ENCODE peak calls at places on chromosomes 3 and 15, in six cellular contexts. Z is cardiac muscle cell, F is IMR-90, I is brain microvascular endothelial cell, M is tibial artery, C is GM23338. R is an unnamed sample.
A peak's percentile ranks its signal among the peaks of the same experiment; 100 is the strongest.

GRCh38 chr3:112123548-112123947 is 9.5 kb downstream of the GCSAM start:
- DNase-seq in Z (no peak), F (no peak), I (no peak), M (no peak), C (no peak), R (no peak)

GRCh38 chr3:42042747-42043115 is 48.4 kb upstream of the TRAK1 start:
- DNase-seq in Z (peak; percentile 25), F (no peak), I (no peak), M (no peak), C (no peak), R (no peak)

GRCh38 chr15:62306851-62307504 is 141.9 kb upstream of the C2CD4B start:
- DNase-seq in Z (peak; percentile 88), F (peak; percentile 67), I (peak; percentile 66), M (no peak), C (peak; percentile 96), R (peak; percentile 75)

GRCh38 chr3:18008706-18009363 is 266.4 kb upstream of the TBC1D5 start:
- DNase-seq in Z (peak; percentile 89), F (no peak), I (no peak), M (no peak), C (no peak), R (no peak)

GRCh38 chr15:99411234-99411633 is 154.6 kb upstream of the MEF2A start:
- DNase-seq in Z (no peak), F (no peak), I (no peak), M (no peak), C (no peak), R (no peak)

GRCh38 chr3:136984837-136985236 is 27.1 kb downstream of the IL20RB start:
- DNase-seq in Z (peak; percentile 79), F (peak; percentile 74), I (peak; percentile 13), M (no peak), C (no peak), R (no peak)

GRCh38 chr3:83928391-83928790 is 1030.4 kb upstream of the CADM2 start:
- DNase-seq in Z (no peak), F (no peak), I (no peak), M (no peak), C (peak; percentile 87), R (no peak)

GRCh38 chr3:3740061-3740460 is 59.2 kb upstream of the LRRN1 start:
- DNase-seq in Z (no peak), F (no peak), I (no peak), M (no peak), C (no peak), R (no peak)

GRCh38 chr3:115685097-115685496 is 61.8 kb downstream of the GAP43 start:
- DNase-seq in Z (no peak), F (no peak), I (no peak), M (no peak), C (no peak), R (no peak)

GRCh38 chr15:25176991-25177954 is 222.5 kb downstream of the SNRPN start:
- DNase-seq in Z (no peak), F (no peak), I (no peak), M (no peak), C (no peak), R (peak; percentile 39)

GRCh38 chr3:79461129-79461792 is 306.5 kb downstream of the ROBO1 start:
- DNase-seq in Z (no peak), F (no peak), I (no peak), M (no peak), C (no peak), R (no peak)

GRCh38 chr3:197189633-197190032 is 108.8 kb downstream of the DLG1 start:
- DNase-seq in Z (no peak), F (no peak), I (no peak), M (no peak), C (no peak), R (no peak)

GRCh38 chr3:109364088-109364487 is 26.7 kb upstream of the DPPA4 start:
- DNase-seq in Z (no peak), F (no peak), I (no peak), M (no peak), C (no peak), R (no peak)

GRCh38 chr3:146732325-146732724 is 127.2 kb upstream of the PLSCR5 start:
- DNase-seq in Z (no peak), F (no peak), I (no peak), M (no peak), C (no peak), R (no peak)

GRCh38 chr15:44075535-44075934 is 119.5 kb downstream of the FRMD5 start:
- DNase-seq in Z (peak; percentile 50), F (no peak), I (no peak), M (no peak), C (no peak), R (no peak)

GRCh38 chr15:78987891-78988360 is 43.1 kb upstream of the CTSH start:
- DNase-seq in Z (no peak), F (no peak), I (no peak), M (no peak), C (no peak), R (no peak)

GRCh38 chr3:107767897-107768605 is 245.3 kb downstream of the BBX start:
- DNase-seq in Z (peak; percentile 6), F (no peak), I (no peak), M (no peak), C (no peak), R (no peak)

GRCh38 chr15:27358751-27359434 is 387.9 kb downstream of the GABRG3 start:
- DNase-seq in Z (peak; percentile 5), F (no peak), I (no peak), M (no peak), C (peak; percentile 79), R (peak; percentile 83)

GRCh38 chr15:37880009-37880834 is 54.2 kb upstream of the TMCO5A start:
- DNase-seq in Z (peak; percentile 80), F (peak; percentile 75), I (peak; percentile 44), M (no peak), C (peak; percentile 78), R (peak; percentile 8)

GRCh38 chr15:63050737-63051700 is 8.5 kb downstream of the TPM1 start:
- DNase-seq in Z (peak; percentile 71), F (peak; percentile 88), I (peak; percentile 28), M (no peak), C (peak; percentile 18), R (no peak)

GRCh38 chr3:31580645-31581044 is 47.9 kb downstream of the STT3B start:
- DNase-seq in Z (no peak), F (no peak), I (no peak), M (no peak), C (no peak), R (no peak)

GRCh38 chr3:13951184-13951583 is 71.3 kb upstream of the WNT7A start:
- DNase-seq in Z (no peak), F (no peak), I (no peak), M (no peak), C (no peak), R (no peak)

GRCh38 chr3:2511356-2511755 is 412.7 kb downstream of the CNTN4 start:
- DNase-seq in Z (no peak), F (no peak), I (no peak), M (no peak), C (peak; percentile 33), R (no peak)

GRCh38 chr3:158486200-158486599 is 84.8 kb upstream of the MLF1 start:
- DNase-seq in Z (no peak), F (no peak), I (no peak), M (no peak), C (no peak), R (no peak)

GRCh38 chr3:77467702-77468407 is 428.0 kb downstream of the ROBO2 start:
- DNase-seq in Z (no peak), F (no peak), I (no peak), M (peak; percentile 65), C (no peak), R (no peak)

GRCh38 chr3:139948898-139949297 is 13.9 kb downstream of the CLSTN2 start:
- DNase-seq in Z (no peak), F (no peak), I (no peak), M (no peak), C (no peak), R (no peak)

GRCh38 chr15:72318408-72318942 is 1.5 kb downstream of the CELF6 start:
- DNase-seq in Z (no peak), F (no peak), I (no peak), M (no peak), C (no peak), R (no peak)

GRCh38 chr3:169390310-169390731 is 273.2 kb downstream of the MECOM start:
- DNase-seq in Z (peak; percentile 60), F (no peak), I (no peak), M (no peak), C (peak; percentile 32), R (no peak)

GRCh38 chr3:188904670-188905069 is 267.1 kb upstream of the TPRG1 start:
- DNase-seq in Z (peak; percentile 80), F (peak; percentile 63), I (peak; percentile 64), M (no peak), C (no peak), R (no peak)

GRCh38 chr15:52728899-52729298 is 49.7 kb upstream of the ATOSA start:
- DNase-seq in Z (peak; percentile 24), F (peak; percentile 42), I (no peak), M (no peak), C (no peak), R (no peak)

GRCh38 chr3:43894176-43895049 is 203.7 kb downstream of the ABHD5 start:
- DNase-seq in Z (peak; percentile 87), F (peak; percentile 68), I (peak; percentile 41), M (peak; percentile 72), C (peak; percentile 85), R (peak; percentile 93)

GRCh38 chr15:92907229-92907628 is 7.1 kb downstream of the CHD2 start:
- DNase-seq in Z (no peak), F (no peak), I (no peak), M (no peak), C (no peak), R (no peak)

GRCh38 chr3:123782488-123782887 is 101.6 kb downstream of the MYLK start:
- DNase-seq in Z (no peak), F (no peak), I (no peak), M (no peak), C (no peak), R (no peak)

GRCh38 chr15:56963126-56963525 is 44.7 kb downstream of the TCF12 start:
- DNase-seq in Z (no peak), F (no peak), I (no peak), M (no peak), C (no peak), R (no peak)

GRCh38 chr3:50205719-50206276 is 727 bp downstream of the SLC38A3 start:
- DNase-seq in Z (no peak), F (no peak), I (no peak), M (no peak), C (peak; percentile 90), R (peak; percentile 95)
- H3K4me3 ChIP-seq in Z (peak overlapping the region; percentile 56), F (no peak overlapping the region), I (no peak overlapping the region), M (peak overlapping the region; percentile 39), C (peak overlapping the region; percentile 75), R (peak overlapping the region; percentile 57)

GRCh38 chr3:37736632-37737031 is 125.0 kb upstream of the CTDSPL start:
- DNase-seq in Z (peak; percentile 18), F (no peak), I (no peak), M (no peak), C (no peak), R (no peak)
- H3K27me3 ChIP-seq in Z (peaks cover 3% of the 10 kb centered on the region), F (peaks cover 37% of the 10 kb centered on the region), I (no peaks in the 10 kb centered on the region), M (no peaks in the 10 kb centered on the region), C (no peaks in the 10 kb centered on the region), R (no peaks in the 10 kb centered on the region)

GRCh38 chr3:25604107-25604805 is 60.5 kb downstream of the TOP2B start:
- DNase-seq in Z (peak; percentile 88), F (peak; percentile 92), I (peak; percentile 85), M (no peak), C (no peak), R (no peak)

GRCh38 chr3:25603703-25604102 is 61.0 kb downstream of the TOP2B start:
- DNase-seq in Z (peak; percentile 37), F (no peak), I (peak; percentile 41), M (no peak), C (no peak), R (no peak)
- H3K36me3 ChIP-seq in Z (peaks cover 49% of the 10 kb centered on the region), F (peaks cover 10% of the 10 kb centered on the region), I (peaks cover 17% of the 10 kb centered on the region), M (peaks cover 32% of the 10 kb centered on the region), C (peaks cover 42% of the 10 kb centered on the region), R (peaks cover 6% of the 10 kb centered on the region)

GRCh38 chr15:88450125-88450798 is 16.9 kb downstream of the MRPL46 start:
- DNase-seq in Z (peak; percentile 80), F (peak; percentile 66), I (peak; percentile 79), M (no peak), C (peak; percentile 91), R (peak; percentile 81)
- H3K4me3 ChIP-seq in Z (no peak overlapping the region), F (no peak overlapping the region), I (no peak overlapping the region), M (no peak overlapping the region), C (no peak overlapping the region), R (no peak overlapping the region)